ENCODE peak calls at places on chromosomes 1 and 21, in eight cellular contexts. D is activated naive CD8-positive, alpha-beta T cell treated with anti-CD3 and anti-CD28 coated beads for 36 hours; G is fibroblast of the aortic adventitia; M is effector memory CD8-positive, alpha-beta T cell; C is foreskin keratinocyte; V is pons; T is M059J; F is NCI-H510A treated with DMSO at 0.1 percent for 48 hours. A is an unnamed sample.

GRCh38 chr1:179807691-179808485 is 64.8 kb downstream of the FAM163A start:
- DNase-seq in F (no peak), D (no peak), M (no peak), G (peak; percentile 89), C (peak; percentile 19), T (peak; percentile 66), V (no peak), A (no peak)

GRCh38 chr21:37208741-37209225 is 58.4 kb downstream of the VPS26C start:
- DNase-seq in C (no peak), V (no peak), D (no peak), T (no peak), M (no peak), F (no peak), G (no peak), A (no peak)

GRCh38 chr1:1080122-1080753 is 6.1 kb upstream of the RNF223 start:
- DNase-seq in V (no peak), D (peak; percentile 38), G (peak; percentile 24), T (peak; percentile 82), M (no peak), F (peak; percentile 97), C (no peak), A (peak; percentile 42)

GRCh38 chr1:31019401-31019800 is 46.1 kb downstream of the PUM1 start:
- DNase-seq in F (no peak), D (no peak), G (no peak), C (no peak), V (no peak), T (no peak), M (no peak), A (no peak)

GRCh38 chr1:87972818-87973217 is 644.1 kb downstream of the LMO4 start:
- DNase-seq in M (no peak), D (no peak), F (no peak), V (no peak), C (no peak), T (no peak), G (peak; percentile 37), A (no peak)

GRCh38 chr1:211928993-211929637 is 98.6 kb upstream of the LPGAT1 start:
- DNase-seq in C (peak; percentile 35), T (peak; percentile 61), M (no peak), F (peak; percentile 96), G (peak; percentile 47), D (no peak), V (no peak), A (no peak)

GRCh38 chr1:233097546-233098254 is 147.3 kb downstream of the NTPCR start:
- DNase-seq in G (peak; percentile 22), T (peak; percentile 50), M (no peak), C (peak; percentile 94), F (no peak), D (no peak), V (no peak), A (no peak)

GRCh38 chr1:53682369-53682685 is 56.6 kb downstream of the GLIS1 start:
- DNase-seq in C (no peak), T (no peak), V (no peak), M (no peak), F (no peak), D (no peak), G (no peak), A (no peak)

GRCh38 chr1:162927421-162927820 is 66.4 kb upstream of the CCDC190 start:
- DNase-seq in C (no peak), T (no peak), G (no peak), D (no peak), M (no peak), F (no peak), V (no peak), A (no peak)

GRCh38 chr1:168553680-168554553 is 10.1 kb upstream of the XCL2 start:
- DNase-seq in G (no peak), V (no peak), F (no peak), C (no peak), M (no peak), D (peak; percentile 62), T (no peak), A (no peak)

GRCh38 chr1:6028042-6028895 is 17.4 kb upstream of the KCNAB2 start:
- DNase-seq in G (no peak), M (peak; percentile 58), F (no peak), D (peak; percentile 64), T (no peak), C (no peak), V (peak; percentile 62), A (no peak)

GRCh38 chr1:192832492-192832891 is 23.7 kb downstream of the RGS2 start:
- DNase-seq in V (no peak), T (peak; percentile 17), D (no peak), G (peak; percentile 6), C (peak; percentile 33), M (no peak), F (no peak), A (no peak)

GRCh38 chr1:12015001-12015491 is 4.3 kb upstream of the MIIP start:
- DNase-seq in M (no peak), D (no peak), F (no peak), C (peak; percentile 73), T (peak; percentile 78), V (no peak), G (no peak), A (no peak)

GRCh38 chr1:36533897-36534296 is 51.2 kb upstream of the CSF3R start:
- DNase-seq in G (no peak), C (no peak), T (no peak), F (no peak), D (no peak), M (no peak), V (no peak), A (no peak)

GRCh38 chr1:195733408-195733807 is 874.8 kb downstream of the KCNT2 start:
- DNase-seq in V (no peak), D (no peak), M (no peak), F (no peak), T (peak; percentile 42), G (no peak), C (no peak), A (no peak)

GRCh38 chr1:94640125-94640524 is 98.6 kb upstream of the F3 start:
- DNase-seq in M (no peak), C (no peak), V (no peak), T (no peak), F (no peak), D (no peak), G (no peak), A (no peak)

GRCh38 chr1:15155760-15156743 is 2.5 kb downstream of the TMEM51 start:
- DNase-seq in D (no peak), M (no peak), C (no peak), T (no peak), G (no peak), F (no peak), V (no peak), A (no peak)

GRCh38 chr21:44869860-44870747 is 3.4 kb downstream of the PTTG1IP start:
- DNase-seq in C (peak; percentile 69), M (no peak), D (no peak), V (peak; percentile 13), F (no peak), T (peak; percentile 100), G (peak; percentile 96), A (peak; percentile 93)

GRCh38 chr1:94865369-94865768 is 45.2 kb downstream of the SLC44A3 start:
- DNase-seq in V (peak; percentile 57), F (no peak), G (peak; percentile 84), M (no peak), C (peak; percentile 37), T (peak; percentile 86), D (no peak), A (no peak)

GRCh38 chr1:194431121-194431520 is 1244.7 kb upstream of the B3GALT2 start:
- DNase-seq in G (no peak), V (no peak), M (no peak), C (no peak), D (no peak), F (no peak), T (no peak), A (no peak)

GRCh38 chr1:203364013-203364730 is 13.2 kb upstream of the FMOD start:
- DNase-seq in F (no peak), C (no peak), G (no peak), M (no peak), T (no peak), V (no peak), D (no peak), A (no peak)

GRCh38 chr1:20589331-20590312 is 725 bp downstream of the CDA start:
- DNase-seq in F (no peak), T (no peak), V (no peak), G (peak; percentile 72), M (no peak), D (no peak), C (no peak), A (no peak)

GRCh38 chr1:104878203-104878911 is 1128.7 kb downstream of the AMY1C start:
- DNase-seq in T (no peak), V (no peak), G (no peak), F (no peak), D (no peak), M (no peak), C (no peak), A (no peak)

GRCh38 chr1:208564466-208564865 is 320.3 kb upstream of the PLXNA2 start:
- DNase-seq in C (no peak), M (no peak), F (no peak), G (no peak), D (no peak), V (no peak), T (no peak), A (no peak)

GRCh38 chr1:168498159-168498609 is 45.6 kb downstream of the XCL2 start:
- DNase-seq in M (no peak), D (no peak), C (no peak), T (peak; percentile 20), F (peak; percentile 42), V (no peak), G (peak; percentile 94), A (no peak)

GRCh38 chr1:225937048-225937968 is 3.7 kb downstream of the LEFTY2 start:
- DNase-seq in D (no peak), V (no peak), F (peak; percentile 31), T (no peak), G (no peak), M (no peak), C (no peak), A (no peak)

GRCh38 chr1:77955709-77956108 is 23.2 kb downstream of the FUBP1 start:
- DNase-seq in F (no peak), G (no peak), T (no peak), V (no peak), C (no peak), M (no peak), D (no peak), A (no peak)

GRCh38 chr1:57824535-57824934 is 400.7 kb upstream of the DAB1 start:
- DNase-seq in G (no peak), T (peak; percentile 73), M (no peak), F (no peak), C (peak; percentile 81), D (no peak), V (no peak), A (no peak)

GRCh38 chr21:30430170-30430655 is at the start of gene KRTAP13-4:
- DNase-seq in G (no peak), D (no peak), M (no peak), F (no peak), C (no peak), T (no peak), V (no peak), A (no peak)

GRCh38 chr1:161046574-161047167 is 894 bp upstream of the USF1 start:
- DNase-seq in G (no peak), T (no peak), D (no peak), F (no peak), C (no peak), M (no peak), V (peak; percentile 58), A (no peak)

GRCh38 chr1:59502009-59502691 is 205.3 kb downstream of the FGGY start:
- DNase-seq in M (no peak), V (no peak), T (peak; percentile 86), D (no peak), G (peak; percentile 31), F (no peak), C (peak; percentile 78), A (no peak)

GRCh38 chr1:2384941-2385481 is 6.3 kb downstream of the MORN1 start:
- DNase-seq in D (no peak), V (no peak), T (no peak), M (no peak), F (no peak), C (no peak), G (no peak), A (no peak)

GRCh38 chr1:54371038-54371935 is 34.9 kb downstream of the SSBP3 start:
- DNase-seq in F (no peak), V (no peak), G (no peak), D (no peak), T (no peak), C (peak; percentile 48), M (no peak), A (no peak)

GRCh38 chr1:201322653-201323510 is 39.6 kb downstream of the PKP1 start:
- DNase-seq in M (no peak), D (no peak), V (no peak), F (no peak), T (no peak), C (no peak), G (no peak), A (no peak)